ENCODE peak calls at places on chromosomes 7 and 10, in five cellular contexts. G, I, P, R and B are unnamed samples.

GRCh38 chr7:137669706-137670105 is 177.1 kb downstream of the DGKI start:
- DNase-seq in G (no peak), I (no peak), P (no peak), R (no peak), B (no peak)

GRCh38 chr10:80501913-80502521 is 35.7 kb upstream of the SH2D4B start:
- DNase-seq in G (peak), I (no peak), P (no peak), R (peak), B (no peak)

GRCh38 chr10:88114368-88114767 is 250.9 kb downstream of the PTEN start:
- DNase-seq in G (no peak), I (peak), P (no peak), R (peak), B (peak)

GRCh38 chr7:96023376-96023775 is 251.0 kb downstream of the DYNC1I1 start:
- DNase-seq in G (no peak), I (no peak), P (no peak), R (no peak), B (no peak)

GRCh38 chr7:123622660-123623386 is 21.2 kb downstream of the ASB15 start:
- DNase-seq in G (no peak), I (no peak), P (no peak), R (no peak), B (no peak)

GRCh38 chr7:47477191-47478016 is 104.5 kb downstream of the TNS3 start:
- DNase-seq in G (no peak), I (no peak), P (no peak), R (no peak), B (no peak)

GRCh38 chr10:1539216-1539615 is 198.1 kb downstream of the ADARB2 start:
- DNase-seq in G (no peak), I (no peak), P (no peak), R (no peak), B (no peak)

GRCh38 chr7:149584530-149584929 is 86.9 kb upstream of the ZNF746 start:
- DNase-seq in G (no peak), I (no peak), P (no peak), R (no peak), B (no peak)

GRCh38 chr10:38156416-38157269 is 62.5 kb downstream of the ZNF37A start:
- DNase-seq in G (peak), I (no peak), P (no peak), R (no peak), B (no peak)

GRCh38 chr7:99949645-99950228 is 20.3 kb upstream of the GJC3 start:
- DNase-seq in G (no peak), I (peak), P (no peak), R (no peak), B (no peak)

GRCh38 chr10:317219-317868 is 182.1 kb downstream of the ZMYND11 start:
- DNase-seq in G (no peak), I (no peak), P (no peak), R (no peak), B (peak)

GRCh38 chr10:78802406-78802805 is 266.4 kb upstream of the ZMIZ1 start:
- DNase-seq in G (no peak), I (no peak), P (no peak), R (no peak), B (no peak)

GRCh38 chr10:75617485-75618155 is 186.2 kb downstream of the LRMDA start:
- DNase-seq in G (no peak), I (peak), P (no peak), R (no peak), B (no peak)

GRCh38 chr7:157993406-157994105 is 594.1 kb downstream of the PTPRN2 start:
- DNase-seq in G (no peak), I (no peak), P (no peak), R (no peak), B (no peak)

GRCh38 chr10:8778713-8779112 is 724.2 kb downstream of the GATA3 start:
- DNase-seq in G (no peak), I (no peak), P (no peak), R (no peak), B (no peak)

GRCh38 chr10:132687181-132687892 is 98.6 kb downstream of the NKX6-2 start:
- DNase-seq in G (no peak), I (no peak), P (no peak), R (peak), B (peak)

GRCh38 chr7:150871601-150872000 is 19.3 kb downstream of the AOC1 start:
- DNase-seq in G (no peak), I (no peak), P (no peak), R (no peak), B (no peak)

GRCh38 chr7:123738356-123738755 is 10.4 kb downstream of the WASL start:
- DNase-seq in G (no peak), I (no peak), P (no peak), R (no peak), B (no peak)

GRCh38 chr10:102118867-102119266 is 1.3 kb downstream of the LDB1 start:
- DNase-seq in G (no peak), I (peak), P (no peak), R (peak), B (no peak)

GRCh38 chr7:155213385-155213784 is 84.3 kb upstream of the INSIG1 start:
- DNase-seq in G (peak), I (no peak), P (no peak), R (peak), B (no peak)

GRCh38 chr7:96236198-96237039 is 85.5 kb downstream of the SLC25A13 start:
- DNase-seq in G (no peak), I (peak), P (no peak), R (peak), B (peak)

GRCh38 chr10:43026039-43026973 is 50.6 kb upstream of the RET start:
- DNase-seq in G (peak), I (no peak), P (no peak), R (no peak), B (no peak)

GRCh38 chr7:103637080-103637479 is 191.1 kb upstream of the SLC26A5 start:
- DNase-seq in G (no peak), I (no peak), P (no peak), R (no peak), B (no peak)

GRCh38 chr7:24283559-24283899 is 461 bp upstream of the NPY start:
- DNase-seq in G (no peak), I (no peak), P (no peak), R (no peak), B (no peak)

GRCh38 chr10:31745612-31746376 is 182.8 kb downstream of the ARHGAP12 start:
- DNase-seq in G (no peak), I (peak), P (no peak), R (no peak), B (no peak)

GRCh38 chr7:21071570-21071969 is 284.9 kb upstream of the SP8 start:
- DNase-seq in G (no peak), I (no peak), P (no peak), R (no peak), B (no peak)

GRCh38 chr10:101879456-101880189 is 36.0 kb upstream of the KCNIP2 start:
- DNase-seq in G (no peak), I (no peak), P (no peak), R (no peak), B (no peak)